ENCODE peak calls at places on chromosomes 1 and 21, in six cellular contexts. E is amniotic epithelial cell; A is neural progenitor cell; G is cerebellar cortex; J is stimulated activated CD4-positive, alpha-beta T cell treated with anti-CD3 and anti-CD28 coated beads, TNF-alpha, amount 100 ng/mL, for 1 hour; X is activated CD8-positive, alpha-beta memory T cell treated with anti-CD3 and anti-CD28 coated beads for 48 hours. P is an unnamed sample.

GRCh38 chr1:58893257-58893869 is 109.5 kb upstream of the JUN start:
- DNase-seq in E (no peak), A (no peak), G (no peak), J (no peak), X (no peak), P (no peak)

GRCh38 chr1:16213013-16213412 is 561 bp upstream of the ARHGEF19 start:
- DNase-seq in E (no peak), A (no peak), G (no peak), J (no peak), X (no peak), P (no peak)

GRCh38 chr1:31926846-31927660 is 11.1 kb downstream of the PTP4A2 start:
- DNase-seq in E (no peak), A (peak; percentile 34), G (no peak), J (no peak), X (no peak), P (no peak)

GRCh38 chr1:209845405-209845725 is 17.6 kb downstream of the UTP25 start:
- DNase-seq in E (no peak), A (no peak), G (no peak), J (no peak), X (no peak), P (no peak)

GRCh38 chr1:236103646-236104218 is 38.6 kb upstream of the GPR137B start:
- DNase-seq in E (peak; percentile 51), A (peak; percentile 69), G (peak; percentile 75), J (peak; percentile 32), X (no peak), P (peak; percentile 29)

GRCh38 chr1:87478231-87478630 is 149.6 kb downstream of the LMO4 start:
- DNase-seq in E (peak; percentile 4), A (peak; percentile 56), G (no peak), J (no peak), X (no peak), P (no peak)

GRCh38 chr1:16618719-16619118 is 5.4 kb upstream of the NBPF1 start:
- DNase-seq in E (no peak), A (peak; percentile 75), G (no peak), J (no peak), X (no peak), P (no peak)

GRCh38 chr1:20727746-20728316 is 4.7 kb downstream of the SH2D5 start:
- DNase-seq in E (peak; percentile 16), A (peak; percentile 58), G (no peak), J (no peak), X (no peak), P (no peak)

GRCh38 chr1:117661027-117661426 is 55.2 kb downstream of the TENT5C start:
- DNase-seq in E (no peak), A (no peak), G (no peak), J (no peak), X (no peak), P (no peak)

GRCh38 chr21:42569732-42570301 is 56.2 kb downstream of the SLC37A1 start:
- DNase-seq in E (no peak), A (no peak), G (no peak), J (no peak), X (no peak), P (no peak)

GRCh38 chr1:54944610-54945392 is 35.6 kb upstream of the TMEM61 start:
- DNase-seq in E (peak; percentile 78), A (peak; percentile 86), G (peak; percentile 90), J (peak; percentile 4), X (peak; percentile 8), P (peak; percentile 44)

GRCh38 chr1:198128528-198128927 is 28.3 kb upstream of the NEK7 start:
- DNase-seq in E (peak; percentile 29), A (no peak), G (no peak), J (no peak), X (no peak), P (no peak)

GRCh38 chr1:37544530-37544929 is 9.6 kb downstream of the SNIP1 start:
- DNase-seq in E (no peak), A (no peak), G (no peak), J (no peak), X (no peak), P (no peak)

P was measured in activated effector memory CD4-positive, alpha-beta T cell treated with Interleukin-2 at 50 U/mL for 16 hours.